ENCODE peak calls at places on chromosome 2, in seven cellular contexts. Z, Y, O, N, S, W and Q are unnamed samples.

GRCh38 chr2:232609607-232610006 is 23.8 kb upstream of the EFHD1 start:
- DNase-seq in W (no peak), Y (no peak), Z (no peak), O (no peak), N (no peak), S (no peak), Q (no peak)

GRCh38 chr2:201182650-201183372 is at the start of gene CASP10:
- DNase-seq in O (peak; percentile 33), S (no peak), N (peak; percentile 67), Y (no peak), W (peak; percentile 82), Z (no peak), Q (peak; percentile 91)

GRCh38 chr2:1854747-1855146 is 110.4 kb upstream of the PXDN start:
- DNase-seq in Z (no peak), Y (peak; percentile 72), O (no peak), W (peak; percentile 64), S (no peak), N (no peak), Q (no peak)

GRCh38 chr2:23351388-23352141 is 33.4 kb upstream of the KLHL29 start:
- DNase-seq in Z (peak; percentile 47), Y (peak; percentile 83), N (peak; percentile 90), S (peak; percentile 28), O (peak; percentile 59), W (peak; percentile 93), Q (peak; percentile 68)

GRCh38 chr2:10222-10875 is 36.0 kb downstream of the FAM110C start:
- DNase-seq in Z (no peak), N (no peak), O (no peak), W (peak; percentile 27), S (no peak), Y (no peak), Q (no peak)

GRCh38 chr2:45676088-45676487 is 24.6 kb downstream of the PRKCE start:
- DNase-seq in Z (no peak), N (no peak), S (no peak), W (no peak), Y (no peak), O (no peak), Q (no peak)

GRCh38 chr2:101580528-101580927 is 105.6 kb upstream of the RFX8 start:
- DNase-seq in O (no peak), N (no peak), S (no peak), W (no peak), Y (no peak), Z (no peak), Q (no peak)

GRCh38 chr2:233556756-233557736 is 9.5 kb downstream of the USP40 start:
- DNase-seq in Z (no peak), Y (no peak), O (peak; percentile 61), N (no peak), W (peak; percentile 61), S (no peak), Q (peak; percentile 81)

GRCh38 chr2:168490015-168490874 is 34.2 kb downstream of the CERS6 start:
- DNase-seq in O (peak; percentile 28), Z (no peak), S (no peak), N (peak; percentile 65), W (peak; percentile 54), Y (no peak), Q (peak; percentile 54)

GRCh38 chr2:224278531-224278930 is 123.4 kb downstream of the FAM124B start:
- DNase-seq in W (peak; percentile 77), Z (no peak), N (no peak), O (peak; percentile 70), S (no peak), Y (no peak), Q (peak; percentile 90)

GRCh38 chr2:233418052-233418760 is 63.9 kb downstream of the DGKD start:
- DNase-seq in N (no peak), W (no peak), Z (no peak), O (no peak), Y (no peak), S (no peak), Q (no peak)

GRCh38 chr2:215657844-215658243 is 222.0 kb upstream of the FN1 start:
- DNase-seq in S (no peak), O (peak; percentile 89), W (peak; percentile 97), Y (no peak), N (no peak), Z (no peak), Q (peak; percentile 85)

GRCh38 chr2:152585830-152586484 is 131.3 kb downstream of the PRPF40A start:
- DNase-seq in Z (no peak), O (peak; percentile 95), Y (no peak), N (no peak), W (peak; percentile 95), S (no peak), Q (peak; percentile 29)